ENCODE peak calls at places on chromosomes 5 and 9, in ten cellular contexts. R, C, N, S, P, M, A, T, X and G are unnamed samples.

GRCh38 chr5:66247176-66247960 is 103.3 kb downstream of the SREK1 start:
- DNase-seq in P (no peak), M (no peak), R (no peak), C (no peak), N (peak; percentile 89), A (no peak), T (no peak), S (peak; percentile 81), X (no peak), G (peak; percentile 90)

GRCh38 chr5:130871346-130872086 is 293.5 kb downstream of the HINT1 start:
- DNase-seq in N (peak; percentile 35), M (peak; percentile 30), X (no peak), P (no peak), R (no peak), C (peak; percentile 30), A (peak; percentile 36), S (no peak), T (peak; percentile 12), G (peak; percentile 13)

GRCh38 chr9:137390553-137391410 is 32.2 kb downstream of the EXD3 start:
- DNase-seq in X (no peak), T (no peak), P (no peak), S (no peak), R (no peak), M (no peak), A (no peak), N (no peak), C (no peak), G (no peak)

GRCh38 chr9:121921444-121921843 is 171.7 kb downstream of the TTLL11 start:
- DNase-seq in X (no peak), M (peak; percentile 33), T (no peak), P (no peak), N (no peak), R (no peak), S (no peak), C (no peak), A (no peak), G (no peak)

GRCh38 chr5:80186634-80187033 is 69.2 kb downstream of the SERINC5 start:
- DNase-seq in T (no peak), X (no peak), S (no peak), N (peak; percentile 59), R (no peak), M (peak; percentile 55), P (no peak), C (no peak), A (peak; percentile 37), G (peak; percentile 68)

GRCh38 chr9:99162759-99163364 is 57.9 kb downstream of the TGFBR1 start:
- DNase-seq in N (peak; percentile 50), X (no peak), C (no peak), R (no peak), M (peak; percentile 56), S (peak; percentile 34), P (no peak), A (no peak), T (no peak), G (peak; percentile 61)

GRCh38 chr5:32298056-32298420 is 14.7 kb downstream of the MTMR12 start:
- DNase-seq in R (no peak), T (no peak), X (no peak), S (no peak), A (no peak), C (no peak), M (no peak), N (no peak), P (no peak), G (no peak)

GRCh38 chr9:75169623-75170022 is 81.3 kb downstream of the OSTF1 start:
- DNase-seq in P (no peak), N (peak; percentile 45), X (no peak), S (no peak), C (no peak), T (no peak), M (no peak), R (no peak), A (no peak), G (peak; percentile 63)

GRCh38 chr9:93266521-93267001 is 82.6 kb downstream of the WNK2 start:
- DNase-seq in T (no peak), M (peak; percentile 75), S (no peak), R (no peak), X (no peak), C (no peak), N (no peak), A (no peak), P (no peak), G (no peak)

GRCh38 chr5:11683666-11684065 is 220.6 kb downstream of the CTNND2 start:
- DNase-seq in T (no peak), X (no peak), N (no peak), P (no peak), R (no peak), C (no peak), S (no peak), M (no peak), A (no peak), G (no peak)

GRCh38 chr9:72648324-72648723 is 126.9 kb downstream of the TMC1 start:
- DNase-seq in X (no peak), A (no peak), C (no peak), P (no peak), T (no peak), S (no peak), N (no peak), M (no peak), R (no peak), G (no peak)

GRCh38 chr5:32147236-32147635 is 26.9 kb downstream of the GOLPH3 start:
- DNase-seq in C (no peak), M (no peak), N (no peak), R (no peak), P (no peak), X (no peak), T (no peak), A (no peak), S (no peak), G (no peak)